ENCODE peak calls at places on chromosomes 16 and 17, in nine cellular contexts. O, Z, W, U, V, Y, N, X and J are unnamed samples.

GRCh38 chr16:73329363-73330306 is 281.7 kb upstream of the ZFHX3 start:
- DNase-seq in O (no peak), Z (no peak), W (peak; percentile 60), U (no peak), V (peak; percentile 61), Y (peak; percentile 52), N (no peak), X (no peak), J (no peak)

GRCh38 chr17:40600486-40601046 is 35.3 kb upstream of the CCR7 start:
- DNase-seq in O (peak; percentile 6), Z (peak; percentile 26), W (no peak), U (no peak), V (no peak), Y (no peak), N (no peak), X (no peak), J (no peak)

GRCh38 chr16:88541109-88541508 is 29.1 kb upstream of the ZC3H18 start:
- DNase-seq in O (no peak), Z (no peak), W (peak; percentile 0), U (no peak), V (no peak), Y (no peak), N (no peak), X (no peak), J (no peak)

GRCh38 chr17:60106377-60107059 is 27.8 kb upstream of the HEATR6 start:
- DNase-seq in O (no peak), Z (no peak), W (no peak), U (peak; percentile 35), V (no peak), Y (no peak), N (no peak), X (no peak), J (peak; percentile 82)

GRCh38 chr17:40480501-40481003 is 20.9 kb downstream of the TNS4 start:
- DNase-seq in O (no peak), Z (no peak), W (no peak), U (peak; percentile 34), V (no peak), Y (peak; percentile 63), N (peak; percentile 67), X (no peak), J (peak; percentile 89)

GRCh38 chr17:1573932-1574696 is 11.5 kb upstream of the PITPNA start:
- DNase-seq in O (peak; percentile 60), Z (peak; percentile 91), W (peak; percentile 86), U (peak; percentile 78), V (peak; percentile 98), Y (peak; percentile 94), N (peak; percentile 84), X (peak; percentile 72), J (peak; percentile 83)

GRCh38 chr16:528111-529011 is 849 bp downstream of the CAPN15 start:
- DNase-seq in O (no peak), Z (peak; percentile 72), W (peak; percentile 63), U (peak; percentile 39), V (peak; percentile 76), Y (peak; percentile 75), N (peak; percentile 37), X (peak; percentile 17), J (peak; percentile 91)

GRCh38 chr16:81429045-81429521 is 15.5 kb upstream of the CMIP start:
- DNase-seq in O (peak; percentile 68), Z (peak; percentile 52), W (peak; percentile 82), U (peak; percentile 60), V (peak; percentile 56), Y (no peak), N (peak; percentile 77), X (no peak), J (peak; percentile 69)

GRCh38 chr16:89383095-89384003 is 107.0 kb downstream of the ANKRD11 start:
- DNase-seq in O (no peak), Z (peak; percentile 82), W (peak; percentile 79), U (peak; percentile 78), V (peak; percentile 89), Y (peak; percentile 79), N (no peak), X (no peak), J (no peak)

GRCh38 chr17:20218231-20218630 is 209.1 kb downstream of the SPECC1 start:
- DNase-seq in O (no peak), Z (no peak), W (no peak), U (no peak), V (no peak), Y (no peak), N (no peak), X (no peak), J (no peak)

GRCh38 chr16:81483064-81483969 is 38.7 kb downstream of the CMIP start:
- DNase-seq in O (no peak), Z (no peak), W (no peak), U (no peak), V (no peak), Y (no peak), N (no peak), X (no peak), J (peak; percentile 22)

GRCh38 chr17:9434502-9435113 is 141.0 kb downstream of the STX8 start:
- DNase-seq in O (no peak), Z (peak; percentile 50), W (no peak), U (no peak), V (no peak), Y (no peak), N (no peak), X (no peak), J (no peak)

GRCh38 chr17:81433656-81434055 is 38.4 kb downstream of the BAHCC1 start:
- DNase-seq in O (no peak), Z (no peak), W (no peak), U (no peak), V (no peak), Y (no peak), N (no peak), X (no peak), J (no peak)

GRCh38 chr17:40312131-40312731 is 3.3 kb downstream of the RARA start:
- DNase-seq in O (no peak), Z (peak; percentile 80), W (no peak), U (peak; percentile 59), V (peak; percentile 45), Y (no peak), N (no peak), X (peak; percentile 37), J (no peak)

GRCh38 chr16:54165174-54165911 is 121.2 kb downstream of the IRX3 start:
- DNase-seq in O (no peak), Z (no peak), W (no peak), U (no peak), V (no peak), Y (no peak), N (no peak), X (no peak), J (no peak)

GRCh38 chr16:9091867-9092281 is 430 bp downstream of the HAPSTR1 start:
- DNase-seq in O (no peak), Z (peak; percentile 31), W (no peak), U (no peak), V (no peak), Y (peak; percentile 60), N (peak; percentile 57), X (peak; percentile 25), J (peak; percentile 77)

GRCh38 chr17:32882734-32883133 is 5.8 kb upstream of the MYO1D start:
- DNase-seq in O (no peak), Z (no peak), W (no peak), U (no peak), V (no peak), Y (no peak), N (no peak), X (no peak), J (peak; percentile 87)

GRCh38 chr16:83779881-83780280 is 27.9 kb upstream of the HSBP1 start:
- DNase-seq in O (no peak), Z (no peak), W (no peak), U (peak; percentile 25), V (peak; percentile 30), Y (no peak), N (no peak), X (no peak), J (peak; percentile 48)

GRCh38 chr17:43337684-43338428 is 60.9 kb upstream of the ARL4D start:
- DNase-seq in O (no peak), Z (no peak), W (no peak), U (no peak), V (no peak), Y (no peak), N (no peak), X (no peak), J (no peak)

GRCh38 chr17:28950017-28950751 is 1.1 kb downstream of the PHF12 start:
- DNase-seq in O (no peak), Z (peak; percentile 19), W (peak; percentile 83), U (peak; percentile 11), V (peak; percentile 59), Y (peak; percentile 58), N (peak; percentile 63), X (peak; percentile 31), J (peak; percentile 61)

GRCh38 chr17:13925579-13925978 is 143.7 kb upstream of the COX10 start:
- DNase-seq in O (no peak), Z (no peak), W (no peak), U (peak; percentile 53), V (no peak), Y (no peak), N (no peak), X (no peak), J (no peak)

GRCh38 chr16:49575352-49576172 is 202.0 kb downstream of the C16orf78 start:
- DNase-seq in O (no peak), Z (no peak), W (peak; percentile 54), U (no peak), V (no peak), Y (peak; percentile 19), N (peak; percentile 84), X (peak; percentile 69), J (no peak)

GRCh38 chr17:27494192-27495091 is 38.2 kb downstream of the KSR1 start:
- DNase-seq in O (peak; percentile 51), Z (peak; percentile 76), W (peak; percentile 64), U (peak; percentile 62), V (no peak), Y (peak; percentile 87), N (no peak), X (no peak), J (peak; percentile 83)

GRCh38 chr17:17246879-17247278 is 9.9 kb upstream of the FLCN start:
- DNase-seq in O (no peak), Z (no peak), W (no peak), U (no peak), V (no peak), Y (no peak), N (no peak), X (no peak), J (no peak)
- H3K9me2 ChIP-seq in O (no peaks in the 10 kb centered on the region), Z (no peaks in the 10 kb centered on the region), W (no peaks in the 10 kb centered on the region), U (no peaks in the 10 kb centered on the region), V (no peaks in the 10 kb centered on the region), Y (no peaks in the 10 kb centered on the region), N (no peaks in the 10 kb centered on the region), X (no peaks in the 10 kb centered on the region), J (no peaks in the 10 kb centered on the region)

GRCh38 chr16:22181426-22181825 is 19.1 kb downstream of the SDR42E2 start:
- DNase-seq in O (no peak), Z (no peak), W (no peak), U (no peak), V (no peak), Y (no peak), N (no peak), X (no peak), J (no peak)
- H3K9me2 ChIP-seq in O (no peaks in the 10 kb centered on the region), Z (no peaks in the 10 kb centered on the region), W (no peaks in the 10 kb centered on the region), U (no peaks in the 10 kb centered on the region), V (no peaks in the 10 kb centered on the region), Y (no peaks in the 10 kb centered on the region), N (no peaks in the 10 kb centered on the region), X (no peaks in the 10 kb centered on the region), J (no peaks in the 10 kb centered on the region)

GRCh38 chr17:57750930-57751329 is 5.8 kb upstream of the CCDC182 start:
- DNase-seq in O (no peak), Z (no peak), W (no peak), U (no peak), V (no peak), Y (no peak), N (no peak), X (no peak), J (no peak)
- H3K9me2 ChIP-seq in O (no peaks in the 10 kb centered on the region), Z (no peaks in the 10 kb centered on the region), W (no peaks in the 10 kb centered on the region), U (no peaks in the 10 kb centered on the region), V (no peaks in the 10 kb centered on the region), Y (no peaks in the 10 kb centered on the region), N (no peaks in the 10 kb centered on the region), X (no peaks in the 10 kb centered on the region), J (no peaks in the 10 kb centered on the region)

GRCh38 chr16:82728901-82729300 is 102.1 kb downstream of the CDH13 start:
- DNase-seq in O (no peak), Z (no peak), W (no peak), U (no peak), V (no peak), Y (no peak), N (peak; percentile 1), X (peak; percentile 65), J (no peak)
- H3K9me2 ChIP-seq in O (no peaks in the 10 kb centered on the region), Z (no peaks in the 10 kb centered on the region), W (no peaks in the 10 kb centered on the region), U (no peaks in the 10 kb centered on the region), V (no peaks in the 10 kb centered on the region), Y (no peaks in the 10 kb centered on the region), N (no peaks in the 10 kb centered on the region), X (no peaks in the 10 kb centered on the region), J (no peaks in the 10 kb centered on the region)